ENCODE peak calls at places on chromosomes 3 and 15, in seven cellular contexts. Y, N, J, D, E, Z and P are unnamed samples.

GRCh38 chr3:179826247-179826637 is 173.4 kb downstream of the USP13 start:
- DNase-seq in Y (no peak), N (no peak), J (no peak), D (no peak), E (no peak), Z (no peak), P (no peak)

GRCh38 chr15:33701304-33701696 is 267.0 kb upstream of the CHRM5 start:
- DNase-seq in Y (no peak), N (no peak), J (no peak), D (no peak), E (no peak), Z (no peak), P (no peak)

GRCh38 chr15:19973718-19974117 is 567.9 kb downstream of the GOLGA6L6 start:
- DNase-seq in Y (no peak), N (no peak), J (no peak), D (no peak), E (no peak), Z (no peak), P (no peak)

GRCh38 chr3:116299646-116300081 is 145.6 kb downstream of the LSAMP start:
- DNase-seq in Y (no peak), N (no peak), J (no peak), D (no peak), E (no peak), Z (peak; percentile 7), P (peak; percentile 23)

GRCh38 chr3:51703026-51703775 is 3.7 kb upstream of the GRM2 start:
- DNase-seq in Y (no peak), N (no peak), J (no peak), D (no peak), E (no peak), Z (no peak), P (no peak)

GRCh38 chr15:46409879-46410278 is 775.0 kb downstream of the SQOR start:
- DNase-seq in Y (no peak), N (no peak), J (no peak), D (no peak), E (no peak), Z (no peak), P (no peak)

GRCh38 chr15:63833246-63833696 is 477 bp downstream of the HERC1 start:
- DNase-seq in Y (peak; percentile 42), N (no peak), J (no peak), D (no peak), E (peak; percentile 36), Z (no peak), P (no peak)

GRCh38 chr15:67832031-67832551 is 6.8 kb downstream of the SKOR1 start:
- DNase-seq in Y (peak; percentile 33), N (no peak), J (no peak), D (no peak), E (no peak), Z (no peak), P (no peak)

GRCh38 chr3:177419904-177420601 is 222.8 kb upstream of the TBL1XR1 start:
- DNase-seq in Y (peak; percentile 15), N (no peak), J (no peak), D (no peak), E (no peak), Z (peak; percentile 35), P (no peak)

GRCh38 chr15:44300567-44300966 is 12.0 kb downstream of the GOLM2 start:
- DNase-seq in Y (no peak), N (no peak), J (no peak), D (no peak), E (no peak), Z (no peak), P (no peak)

GRCh38 chr3:120678331-120678845 is 3.7 kb downstream of the HGD start:
- DNase-seq in Y (peak; percentile 75), N (peak; percentile 38), J (peak; percentile 20), D (peak; percentile 67), E (peak; percentile 93), Z (no peak), P (peak; percentile 82)

GRCh38 chr3:126629999-126630398 is 24.9 kb downstream of the TXNRD3 start:
- DNase-seq in Y (no peak), N (no peak), J (no peak), D (no peak), E (no peak), Z (no peak), P (no peak)

GRCh38 chr3:25120666-25121065 is 307.4 kb upstream of the RARB start:
- DNase-seq in Y (no peak), N (no peak), J (no peak), D (no peak), E (no peak), Z (no peak), P (no peak)

GRCh38 chr3:115275897-115276296 is 128.8 kb upstream of the ZBTB20 start:
- DNase-seq in Y (no peak), N (no peak), J (no peak), D (no peak), E (no peak), Z (no peak), P (no peak)

GRCh38 chr15:60591491-60592385 is 112.8 kb upstream of the ICE2 start:
- DNase-seq in Y (peak; percentile 85), N (no peak), J (peak; percentile 49), D (no peak), E (peak; percentile 62), Z (peak; percentile 48), P (no peak)
- H3K27me3 ChIP-seq in Y (no peaks in the 10 kb centered on the region), N (peaks cover 14% of the 10 kb centered on the region), J (no peaks in the 10 kb centered on the region), D (no peaks in the 10 kb centered on the region), E (no peaks in the 10 kb centered on the region), Z (no peaks in the 10 kb centered on the region), P (peaks cover 29% of the 10 kb centered on the region)

GRCh38 chr15:78064544-78064943 is 13.0 kb downstream of the TBC1D2B start:
- DNase-seq in Y (no peak), N (no peak), J (no peak), D (no peak), E (no peak), Z (no peak), P (no peak)
- H3K4me3 ChIP-seq in Y (no peak overlapping the region), N (no peak overlapping the region), J (no peak overlapping the region), D (no peak overlapping the region), E (no peak overlapping the region), Z (no peak overlapping the region), P (no peak overlapping the region)

GRCh38 chr15:91027677-91028076 is 5.3 kb upstream of the VPS33B start:
- DNase-seq in Y (no peak), N (no peak), J (no peak), D (no peak), E (no peak), Z (no peak), P (no peak)

GRCh38 chr15:91031796-91032195 is 9.4 kb upstream of the VPS33B start:
- DNase-seq in Y (no peak), N (no peak), J (no peak), D (no peak), E (no peak), Z (no peak), P (no peak)

GRCh38 chr15:91032919-91033803 is 10.8 kb upstream of the VPS33B start:
- DNase-seq in Y (peak; percentile 79), N (no peak), J (peak; percentile 29), D (peak; percentile 74), E (peak; percentile 97), Z (peak; percentile 35), P (no peak)
- TF ChIP-seq CTCF in Y (peak; percentile 38), N (peak; percentile 74), J (peak; percentile 58), D (peak; percentile 83), E (peak; percentile 96), Z (peak; percentile 84), P (peak; percentile 87)

DNA sequence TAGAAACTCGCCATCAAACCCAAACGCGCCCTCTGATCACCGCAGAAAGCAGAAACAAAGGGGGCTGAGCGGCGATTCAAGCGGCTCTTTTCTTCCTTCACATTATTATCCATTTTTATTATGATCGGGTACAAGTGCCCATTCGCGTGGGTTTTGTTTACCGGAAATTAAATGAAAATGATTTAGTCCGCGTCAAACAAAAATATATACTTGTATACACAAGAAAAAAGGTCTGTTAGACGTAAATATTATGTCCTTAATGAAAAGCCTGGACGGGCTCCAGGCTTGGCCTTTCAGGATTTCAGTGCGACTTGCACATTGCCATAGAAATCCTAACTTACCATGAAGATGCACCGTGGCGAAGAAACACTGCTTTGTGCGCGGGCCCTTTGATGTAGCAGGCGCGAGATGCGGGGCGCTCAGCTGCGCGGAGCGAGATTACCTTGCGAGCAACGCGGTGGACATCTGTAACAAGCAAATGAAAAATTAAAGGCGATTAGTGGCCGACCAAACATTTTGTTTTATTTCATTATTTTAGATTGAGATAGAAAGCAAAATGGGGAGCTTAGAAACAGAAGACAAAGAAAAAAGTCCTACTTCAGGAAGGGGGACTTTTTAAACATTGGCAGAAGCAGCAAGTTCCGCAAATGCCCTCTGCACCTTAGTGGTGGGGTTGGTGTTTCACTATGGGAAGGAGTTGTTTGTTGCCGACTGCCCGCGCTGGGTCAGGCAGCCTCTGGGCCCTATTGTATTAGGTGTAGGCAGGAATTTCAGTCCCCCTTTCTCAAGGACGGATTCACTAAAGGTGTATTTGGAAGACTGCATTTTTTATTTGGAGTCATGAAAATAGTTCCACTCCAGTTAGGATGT is 17.7 kb downstream of the ZIC4 start:
- DNase-seq in Y (no peak), N (no peak), J (no peak), D (no peak), E (no peak), Z (no peak), P (no peak)
- H3K27me3 ChIP-seq in Y (peaks cover 54% of the 10 kb centered on the region), N (no peaks in the 10 kb centered on the region), J (peaks cover 100% of the 10 kb centered on the region), D (no peaks in the 10 kb centered on the region), E (peaks cover 70% of the 10 kb centered on the region), Z (no peaks in the 10 kb centered on the region), P (peaks cover 81% of the 10 kb centered on the region)

GRCh38 chr3:134796313-134797079 is 1.4 kb downstream of the EPHB1 start:
- DNase-seq in Y (peak; percentile 46), N (no peak), J (no peak), D (no peak), E (no peak), Z (peak; percentile 18), P (no peak)
- H3K4me3 ChIP-seq in Y (peak overlapping the region; percentile 68), N (peak overlapping the region; percentile 60), J (peak overlapping the region; percentile 37), D (no peak overlapping the region), E (no peak overlapping the region), Z (peak overlapping the region; percentile 62), P (peak overlapping the region; percentile 75)

GRCh38 chr3:170038434-170039110 is 777 bp downstream of the GPR160 start:
- DNase-seq in Y (peak; percentile 51), N (no peak), J (no peak), D (no peak), E (peak; percentile 57), Z (peak; percentile 64), P (no peak)
- TF ChIP-seq CTCF in Y (peak; percentile 19), N (peak; percentile 30), J (no peak), D (peak; percentile 48), E (peak; percentile 26), Z (no peak), P (peak; percentile 41)